ENCODE peak calls at places on chromosomes 3 and 15, in seven cellular contexts. V, B, N, X, L, M and C are unnamed samples. For H3K4me1, the result is how much of the 10 kb centered on the place peaks cover.

GRCh38 chr3:187684880-187685279 is 14.7 kb upstream of the SST start:
- ATAC-seq in M (no peak), B (no peak), N (no peak), L (no peak), V (no peak), X (no peak), C (no peak)

GRCh38 chr15:64571857-64572291 is 111.5 kb downstream of the ZNF609 start:
- ATAC-seq in X (no peak), B (peak), L (peak), V (no peak), M (no peak), N (peak), C (no peak)

GRCh38 chr15:78073026-78073425 is 4.5 kb downstream of the TBC1D2B start:
- ATAC-seq in N (no peak), X (no peak), L (no peak), M (no peak), B (no peak), V (no peak), C (no peak)

GRCh38 chr3:11375333-11376076 is 103.3 kb downstream of the ATG7 start:
- ATAC-seq in N (no peak), V (no peak), L (no peak), B (no peak), X (no peak), M (no peak), C (peak)

GRCh38 chr15:68578960-68579935 is at the start of gene CORO2B:
- ATAC-seq in N (no peak), X (peak), V (peak), L (no peak), B (no peak), M (peak), C (peak)

GRCh38 chr3:30248423-30248822 is 358.0 kb upstream of the TGFBR2 start:
- ATAC-seq in N (no peak), B (peak), X (no peak), L (no peak), V (no peak), M (no peak), C (no peak)

GRCh38 chr15:75594276-75594675 is 15.2 kb upstream of the PTPN9 start:
- ATAC-seq in V (no peak), B (no peak), N (no peak), L (no peak), M (no peak), X (no peak), C (no peak)

GRCh38 chr3:195040773-195041520 is 230.0 kb downstream of the XXYLT1 start:
- ATAC-seq in L (no peak), X (no peak), V (peak), N (no peak), M (peak), B (no peak), C (no peak)

GRCh38 chr3:140529096-140529495 is 148.8 kb upstream of the TRIM42 start:
- ATAC-seq in B (no peak), L (no peak), N (no peak), V (no peak), X (no peak), M (peak), C (peak)

GRCh38 chr3:138938056-138938876 is 8.7 kb downstream of the FOXL2 start:
- ATAC-seq in B (no peak), V (no peak), X (peak), M (no peak), N (no peak), L (no peak), C (no peak)

GRCh38 chr3:32430900-32431299 is 39.2 kb downstream of the CMTM7 start:
- ATAC-seq in L (no peak), B (no peak), X (no peak), M (no peak), V (no peak), N (no peak), C (no peak)

GRCh38 chr3:183468424-183468823 is 40.0 kb upstream of the MCF2L2 start:
- ATAC-seq in B (no peak), X (no peak), M (no peak), N (no peak), L (no peak), V (no peak), C (no peak)

GRCh38 chr3:55189359-55189801 is 261.5 kb upstream of the LRTM1 start:
- ATAC-seq in L (no peak), X (no peak), N (no peak), M (no peak), B (no peak), V (no peak), C (no peak)

GRCh38 chr3:27714692-27715453 is 7.2 kb downstream of the EOMES start:
- ATAC-seq in B (peak), M (no peak), X (peak), N (peak), L (peak), V (peak), C (no peak)

GRCh38 chr15:35566991-35567390 is 21.0 kb upstream of the DPH6 start:
- ATAC-seq in X (no peak), V (no peak), L (no peak), B (no peak), M (no peak), N (no peak), C (no peak)

GRCh38 chr3:12629560-12629959 is 34.4 kb downstream of the RAF1 start:
- ATAC-seq in N (peak), M (no peak), V (peak), L (no peak), B (no peak), X (no peak), C (no peak)

GRCh38 chr3:123297627-123297899 is 95.8 kb downstream of the SEC22A start:
- ATAC-seq in M (peak), X (peak), B (no peak), L (peak), V (peak), N (peak), C (no peak)
- TF ChIP-seq CTCF in M (peak), X (peak), B (no peak), L (peak), V (no peak), N (peak), C (no peak)

GRCh38 chr3:157282261-157283191 is 122.6 kb upstream of the CCNL1 start:
- ATAC-seq in M (no peak), X (no peak), N (no peak), B (no peak), V (no peak), L (no peak), C (peak)
- TF ChIP-seq POLR2AphosphoS5 in M (no peak), X (no peak), N (no peak), B (no peak), V (no peak), L (no peak), C (peak)

GRCh38 chr15:59396211-59396610 is 23.5 kb upstream of the MYO1E start:
- ATAC-seq in L (no peak), V (no peak), X (no peak), M (no peak), B (no peak), N (no peak), C (no peak)
- H3K4me1 ChIP-seq in L (under half), V (under half), X (under half), M (under half), B (under half), N (under half), C (under half)

GRCh38 chr3:60582285-60582684 is 669.0 kb downstream of the FHIT start:
- ATAC-seq in N (no peak), M (no peak), L (no peak), X (no peak), V (no peak), B (no peak), C (no peak)
- TF ChIP-seq CTCF in N (no peak), M (peak), L (peak), X (peak), V (no peak), B (no peak), C (no peak)

GRCh38 chr3:120561251-120562045 is 34.7 kb upstream of the NDUFB4 start:
- ATAC-seq in X (peak), B (peak), L (peak), V (peak), M (peak), N (peak), C (peak)
- TF ChIP-seq POLR2AphosphoS5 in X (no peak), B (no peak), L (no peak), V (no peak), M (no peak), N (no peak), C (no peak)

DNA sequence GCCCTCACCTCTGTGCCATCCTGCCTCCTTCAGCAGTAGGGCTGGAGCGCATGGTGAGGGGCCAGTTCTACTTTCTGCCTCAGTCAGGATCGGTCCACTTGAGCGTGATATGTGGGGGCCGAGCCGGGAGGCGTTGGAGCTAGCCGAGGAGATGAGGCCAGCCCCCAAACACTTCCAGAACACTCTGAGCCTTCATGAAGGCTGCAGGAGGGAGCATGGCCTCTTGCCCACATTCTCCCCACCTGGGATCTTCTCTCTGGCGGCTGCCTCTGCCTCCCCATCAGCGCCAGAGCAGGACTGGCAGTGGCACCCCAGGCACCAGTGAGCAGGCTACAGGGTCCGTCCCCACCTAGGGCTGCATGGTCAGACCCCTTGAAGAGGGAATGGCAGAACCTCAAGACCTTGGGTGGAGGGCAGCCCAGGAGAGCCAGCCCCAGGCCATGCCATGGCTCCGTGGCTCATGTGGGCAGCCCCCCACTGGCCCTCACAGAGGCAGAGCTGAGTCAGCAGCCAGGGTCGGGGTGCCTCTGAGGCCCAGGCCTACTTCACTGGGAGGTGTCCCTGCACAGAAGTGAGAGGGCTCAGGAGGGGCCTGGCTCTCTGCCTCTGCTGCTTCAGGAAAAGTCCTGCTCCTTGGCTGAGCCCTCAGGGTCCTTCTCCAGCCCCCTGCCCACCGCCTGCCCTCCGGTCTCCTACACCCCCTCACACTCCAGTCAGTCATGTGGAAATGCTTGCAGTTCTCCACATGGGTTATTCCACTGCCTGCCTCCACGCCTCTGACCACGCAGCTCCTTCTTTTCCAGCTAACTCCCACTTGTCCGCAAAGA is 28.1 kb upstream of the CYP11A1 start:
- ATAC-seq in L (no peak), V (no peak), M (peak), B (no peak), X (no peak), N (no peak), C (no peak)
- H3K4me1 ChIP-seq in L (under half), V (under half), M (half or more), B (half or more), X (under half), N (half or more), C (under half)